ENCODE peak calls at places on chromosomes 12 and 14, in four cellular contexts. N is kidney glomerular epithelial cell, E is choroid plexus epithelial cell, X is NCI-H460. M is an unnamed sample.

GRCh38 chr12:93782854-93783253 is 105.7 kb downstream of the CRADD start:
- DNase-seq in N (no peak), E (no peak), X (no peak), M (no peak)

GRCh38 chr12:95996034-95996658 is at the start of gene HAL:
- DNase-seq in N (no peak), E (no peak), X (peak), M (peak)

GRCh38 chr12:65655074-65655493 is 169.2 kb upstream of the HMGA2 start:
- DNase-seq in N (no peak), E (peak), X (no peak), M (no peak)

GRCh38 chr12:72677187-72677586 is 405.0 kb downstream of the TRHDE start:
- DNase-seq in N (no peak), E (no peak), X (no peak), M (no peak)

GRCh38 chr14:77037338-77037782 is 8.9 kb upstream of the IRF2BPL start:
- DNase-seq in N (no peak), E (no peak), X (no peak), M (no peak)

GRCh38 chr14:101980700-101981099 is 16.3 kb downstream of the DYNC1H1 start:
- DNase-seq in N (peak), E (peak), X (peak), M (peak)

GRCh38 chr14:96047101-96047500 is 7.9 kb downstream of the C14orf132 start:
- DNase-seq in N (no peak), E (no peak), X (no peak), M (no peak)

GRCh38 chr14:22837059-22837749 is 819 bp downstream of the MMP14 start:
- DNase-seq in N (no peak), E (peak), X (no peak), M (peak)

GRCh38 chr12:116609715-116610114 is 50.5 kb downstream of the MAP1LC3B2 start:
- DNase-seq in N (no peak), E (no peak), X (no peak), M (no peak)

GRCh38 chr14:37223947-37224474 is 26.3 kb downstream of the MIPOL1 start:
- DNase-seq in N (no peak), E (no peak), X (no peak), M (no peak)

GRCh38 chr12:108638141-108638823 is 4.6 kb upstream of the SELPLG start:
- DNase-seq in N (no peak), E (no peak), X (no peak), M (no peak)

GRCh38 chr12:47237751-47238211 is 158.0 kb upstream of the AMIGO2 start:
- DNase-seq in N (no peak), E (peak), X (no peak), M (no peak)

GRCh38 chr12:15918066-15918465 is 6.9 kb downstream of the DERA start:
- DNase-seq in N (no peak), E (no peak), X (no peak), M (no peak)

GRCh38 chr12:93707836-93708235 is 30.7 kb downstream of the CRADD start:
- DNase-seq in N (peak), E (peak), X (peak), M (no peak)

GRCh38 chr12:124588689-124589318 is 21.4 kb upstream of the NCOR2 start:
- DNase-seq in N (no peak), E (peak), X (no peak), M (no peak)

GRCh38 chr12:85834378-85834777 is 1.8 kb downstream of the RASSF9 start:
- DNase-seq in N (no peak), E (no peak), X (peak), M (no peak)

GRCh38 chr12:111448831-111449790 is 43.4 kb downstream of the SH2B3 start:
- DNase-seq in N (no peak), E (no peak), X (no peak), M (no peak)

GRCh38 chr12:607541-608001 is 55.7 kb downstream of the NINJ2 start:
- DNase-seq in N (no peak), E (no peak), X (no peak), M (peak)

GRCh38 chr12:22573181-22573580 is 28.8 kb upstream of the C2CD5 start:
- DNase-seq in N (no peak), E (no peak), X (no peak), M (no peak)

GRCh38 chr14:70096866-70097265 is 91.9 kb downstream of the SLC8A3 start:
- DNase-seq in N (no peak), E (peak), X (peak), M (peak)

GRCh38 chr12:49187184-49187583 is 1.7 kb downstream of the TUBA1A start:
- DNase-seq in N (peak), E (peak), X (no peak), M (no peak)

GRCh38 chr12:122793685-122794106 is 19.3 kb downstream of the CCDC62 start:
- DNase-seq in N (peak), E (peak), X (peak), M (peak)

GRCh38 chr12:99059824-99060526 is 414.9 kb downstream of the APAF1 start:
- DNase-seq in N (no peak), E (peak), X (no peak), M (no peak)

GRCh38 chr14:94267352-94267751 is 25.7 kb downstream of the SERPINA10 start:
- DNase-seq in N (no peak), E (no peak), X (no peak), M (no peak)

GRCh38 chr12:76299536-76300296 is 48.5 kb downstream of the BBS10 start:
- DNase-seq in N (no peak), E (no peak), X (no peak), M (peak)

GRCh38 chr12:94322346-94322745 is 137.3 kb downstream of the CEP83 start:
- DNase-seq in N (no peak), E (peak), X (no peak), M (no peak)

GRCh38 chr14:104107611-104108569 is 22.4 kb downstream of the ASPG start:
- DNase-seq in N (no peak), E (no peak), X (no peak), M (no peak)

GRCh38 chr14:50333010-50333409 is 20.9 kb downstream of the DMAC2L start:
- DNase-seq in N (no peak), E (peak), X (no peak), M (peak)

GRCh38 chr12:23093488-23093887 is 468.5 kb downstream of the ETNK1 start:
- DNase-seq in N (no peak), E (peak), X (no peak), M (no peak)

GRCh38 chr12:50699940-50700339 is 64.0 kb upstream of the ATF1 start:
- DNase-seq in N (no peak), E (peak), X (no peak), M (no peak)

GRCh38 chr12:65878540-65878939 is 54.3 kb downstream of the HMGA2 start:
- DNase-seq in N (peak), E (peak), X (no peak), M (peak)

GRCh38 chr14:95993768-95994592 is 45.2 kb upstream of the C14orf132 start:
- DNase-seq in N (peak), E (peak), X (peak), M (peak)

GRCh38 chr12:130026608-130027176 is 122.9 kb upstream of the TMEM132D start:
- DNase-seq in N (peak), E (peak), X (peak), M (peak)

GRCh38 chr14:56081139-56081538 is 37.1 kb upstream of the PELI2 start:
- DNase-seq in N (no peak), E (no peak), X (no peak), M (no peak)

GRCh38 chr14:104425763-104426691 is 153.5 kb upstream of the C14orf180 start:
- DNase-seq in N (no peak), E (no peak), X (no peak), M (no peak)

GRCh38 chr12:32400114-32400672 is 835 bp downstream of the FGD4 start:
- DNase-seq in N (peak), E (peak), X (no peak), M (peak)

GRCh38 chr14:24817638-24818053 is 183.7 kb upstream of the GZMB start:
- DNase-seq in N (no peak), E (no peak), X (peak), M (no peak)

GRCh38 chr14:77031680-77032482 is 3.4 kb upstream of the IRF2BPL start:
- DNase-seq in N (no peak), E (peak), X (no peak), M (no peak)

GRCh38 chr14:99699071-99699760 is 15.1 kb downstream of the CYP46A1 start:
- DNase-seq in N (no peak), E (no peak), X (no peak), M (no peak)

GRCh38 chr12:110581951-110582285 is 1.2 kb downstream of the PPTC7 start:
- DNase-seq in N (no peak), E (peak), X (no peak), M (no peak)

M was measured in T47D.